ENCODE peak calls at places on chromosomes 5 and 9, in five cellular contexts. D is astrocyte, N is mucosa of descending colon, G is transverse colon, I is aorta. R is an unnamed sample. For H3K36me3 and H3K4me1, the result is how much of the 10 kb centered on the place peaks cover.

GRCh38 chr9:135648494-135649410 is 9.4 kb upstream of the GLT6D1 start:
- DNase-seq in I (no peak), N (no peak), G (no peak), D (no peak), R (no peak)

GRCh38 chr9:131204285-131204684 is 72.0 kb downstream of the FAM78A start:
- DNase-seq in N (no peak), D (no peak), I (no peak), G (no peak), R (no peak)

GRCh38 chr9:136343121-136343883 is 16.0 kb downstream of the GPSM1 start:
- DNase-seq in I (no peak), G (no peak), D (no peak), N (no peak), R (no peak)

GRCh38 chr5:9265391-9266287 is 280.2 kb downstream of the SEMA5A start:
- DNase-seq in G (no peak), N (no peak), I (no peak), D (peak), R (no peak)

GRCh38 chr9:28032178-28032532 is 458.9 kb upstream of the C9orf72 start:
- DNase-seq in I (no peak), N (no peak), G (no peak), D (peak), R (no peak)

GRCh38 chr9:91207481-91207888 is 154.2 kb downstream of the AUH start:
- DNase-seq in N (no peak), D (peak), G (no peak), I (no peak), R (no peak)

GRCh38 chr9:2923810-2924768 is 80.2 kb upstream of the PUM3 start:
- DNase-seq in G (no peak), D (no peak), N (no peak), I (no peak), R (no peak)

GRCh38 chr5:42950466-42951168 is 89.5 kb downstream of the ANXA2R start:
- DNase-seq in N (peak), D (peak), G (peak), I (peak), R (peak)

GRCh38 chr5:168086104-168086610 is 205.3 kb upstream of the WWC1 start:
- DNase-seq in G (peak), D (peak), I (no peak), N (no peak), R (no peak)

GRCh38 chr5:14720236-14720923 is 55.9 kb downstream of the OTULIN start:
- DNase-seq in D (peak), G (no peak), N (no peak), I (no peak), R (no peak)

GRCh38 chr5:73826761-73827450 is 200.9 kb downstream of the ARHGEF28 start:
- DNase-seq in D (peak), I (no peak), N (no peak), G (no peak), R (no peak)

DNA sequence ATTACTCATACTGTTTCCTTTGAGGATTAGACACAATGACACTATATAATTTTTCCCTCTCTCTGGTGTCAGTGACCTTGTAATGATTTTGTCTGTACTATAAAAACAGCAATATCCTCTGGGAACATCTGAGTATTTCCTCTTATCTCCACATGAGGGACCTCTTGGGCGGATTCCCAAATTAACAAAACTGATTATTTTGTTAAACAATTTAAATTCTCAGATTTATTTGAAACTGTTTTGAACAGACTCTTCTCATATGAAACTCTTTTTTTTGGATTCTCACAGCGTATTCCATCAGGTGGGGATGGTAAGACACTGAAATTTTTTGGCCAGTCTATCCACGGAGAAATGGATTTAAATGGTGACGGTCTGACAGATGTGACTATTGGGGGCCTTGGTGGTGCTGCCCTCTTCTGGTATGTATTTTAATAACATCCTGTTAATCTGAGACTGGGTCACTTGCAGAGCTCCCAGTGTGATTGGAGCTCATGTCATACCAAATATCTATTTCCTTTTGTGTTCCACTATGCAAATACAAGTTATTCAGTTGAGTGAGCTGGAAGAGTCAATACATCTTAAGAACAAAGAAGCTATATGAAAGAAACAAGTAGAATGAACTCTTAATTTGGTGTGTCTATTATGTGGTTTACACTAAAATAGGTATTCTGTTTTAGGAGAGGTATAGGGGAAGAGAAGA is 73.8 kb upstream of the ITGA2 start:
- DNase-seq in N (no peak), D (peak), G (peak), I (no peak), R (peak)
- H3K4me3 ChIP-seq in N (no peak), D (peak), G (no peak), I (no peak), R (peak)

GRCh38 chr9:124273428-124274153 is 15.8 kb downstream of the NEK6 start:
- DNase-seq in I (no peak), G (no peak), D (no peak), N (no peak), R (no peak)
- H3K36me3 ChIP-seq in I (under half), G (under half), D (under half), N (under half), R (under half)

DNA sequence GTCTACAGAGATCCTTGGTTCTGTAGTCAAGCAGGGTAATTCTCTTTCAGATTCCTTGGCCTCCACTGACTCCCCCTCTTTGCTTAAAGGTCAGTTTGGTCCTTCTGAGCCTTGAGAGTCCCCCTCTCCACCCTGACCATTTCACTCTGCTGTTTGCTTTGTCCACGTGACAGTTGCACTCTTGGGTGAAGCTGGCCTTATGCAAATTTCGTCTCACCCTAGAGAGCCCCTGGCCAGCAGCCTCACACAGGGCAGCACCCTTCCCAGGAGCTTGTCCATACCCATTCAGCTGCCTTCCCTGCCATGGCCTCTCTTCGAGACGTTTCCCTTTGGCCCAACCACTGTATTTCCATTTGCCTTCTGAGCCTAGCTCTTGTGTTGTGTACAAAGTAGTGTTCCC is 63.7 kb downstream of the PRKACG start:
- DNase-seq in D (no peak), I (no peak), G (no peak), N (no peak), R (no peak)
- H3K4me1 ChIP-seq in D (under half), I (under half), G (under half), N (under half), R (under half)

GRCh38 chr5:10493884-10494283 is 52.2 kb downstream of the ROPN1L start:
- DNase-seq in N (no peak), I (no peak), G (no peak), D (no peak), R (no peak)
- H3K4me3 ChIP-seq in N (no peak), I (no peak), G (no peak), D (no peak), R (no peak)

GRCh38 chr9:89664896-89665329 is 60.1 kb downstream of the GADD45G start:
- DNase-seq in G (peak), I (no peak), N (peak), D (no peak), R (no peak)
- H3K36me3 ChIP-seq in G (under half), I (under half), N (under half), D (under half), R (under half)

GRCh38 chr9:36144322-36145206 is 8.0 kb downstream of the GLIPR2 start:
- DNase-seq in N (no peak), G (no peak), D (no peak), I (peak), R (no peak)

GRCh38 chr9:36141761-36142160 is 5.2 kb downstream of the GLIPR2 start:
- DNase-seq in N (no peak), I (no peak), G (no peak), D (no peak), R (no peak)

GRCh38 chr9:36141288-36141687 is 4.8 kb downstream of the GLIPR2 start:
- DNase-seq in N (no peak), I (no peak), G (no peak), D (no peak), R (no peak)

GRCh38 chr9:36142510-36143161 is 6.1 kb downstream of the GLIPR2 start:
- DNase-seq in N (peak), D (no peak), G (peak), I (no peak), R (no peak)

GRCh38 chr9:36143242-36143641 is 6.7 kb downstream of the GLIPR2 start:
- DNase-seq in D (no peak), G (no peak), I (peak), N (no peak), R (no peak)
- H3K4me1 ChIP-seq in D (under half), G (half or more), I (under half), N (under half), R (under half)

DNA sequence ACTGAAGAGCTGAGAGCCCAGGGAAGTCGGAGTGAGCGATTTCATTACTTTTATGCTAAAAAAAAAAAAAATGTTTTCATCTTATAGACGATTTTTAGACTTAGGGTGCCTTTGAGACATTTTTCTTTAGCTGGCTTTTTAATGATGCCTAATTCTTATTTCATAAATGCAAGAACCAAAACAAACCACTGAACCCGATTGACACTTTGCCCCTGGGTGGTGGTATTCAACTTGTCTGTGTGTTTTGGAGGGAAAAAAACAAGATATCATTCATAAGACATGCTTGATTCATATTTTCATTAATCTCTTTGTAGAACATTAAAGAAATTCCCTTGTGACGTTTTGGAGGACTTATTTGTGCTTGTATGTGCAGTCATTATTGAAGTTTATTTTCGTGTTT is 2.4 kb downstream of the TLE4 start:
- DNase-seq in I (no peak), N (no peak), D (no peak), G (no peak), R (no peak)
- H3K4me3 ChIP-seq in I (peak), N (no peak), D (peak), G (peak), R (no peak)

DNA sequence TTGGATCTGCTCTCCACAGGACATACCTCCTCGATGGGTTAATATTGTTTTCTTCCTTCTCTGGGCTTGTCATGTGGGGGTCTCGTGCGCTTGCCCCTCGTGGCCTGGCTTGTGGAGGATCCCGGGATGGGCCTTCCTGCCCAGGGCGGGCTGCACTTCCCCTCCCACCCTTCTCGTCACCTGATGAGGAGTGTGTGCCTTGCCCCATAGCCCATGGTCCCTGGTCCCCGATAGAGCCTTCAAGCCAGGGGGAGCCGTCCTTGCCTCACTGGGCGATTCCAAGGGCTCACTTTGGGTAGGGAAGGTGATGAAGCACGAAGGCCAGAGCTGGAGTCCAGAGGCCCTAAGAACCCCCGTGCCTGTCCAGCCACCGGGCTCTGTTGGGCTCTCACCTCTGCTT is 28.7 kb downstream of the DYNC2I2 start:
- DNase-seq in I (peak), N (no peak), G (no peak), D (no peak), R (no peak)
- H3K36me3 ChIP-seq in I (under half), N (under half), G (under half), D (half or more), R (half or more)

DNA sequence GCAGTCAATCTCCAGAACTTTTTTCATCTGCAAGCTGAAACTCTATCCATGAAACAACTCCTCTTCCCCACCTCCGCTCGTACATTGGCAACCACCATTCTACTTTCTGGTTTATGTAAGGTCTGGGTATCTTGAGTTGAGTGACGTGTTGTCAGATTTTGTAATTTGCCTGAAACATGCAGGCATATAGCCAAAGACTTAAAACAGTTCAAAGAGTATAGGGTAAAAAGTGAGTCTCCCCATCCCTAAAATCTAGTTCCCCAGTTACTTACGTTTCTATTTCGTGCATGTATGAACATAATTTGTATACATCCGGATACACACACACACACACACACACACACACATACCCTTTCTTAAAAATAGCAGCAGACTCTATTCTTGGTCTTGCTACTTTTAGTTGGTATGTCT is 868 bp downstream of the HSDL2 start:
- DNase-seq in D (no peak), G (no peak), N (no peak), I (no peak), R (peak)
- H3K4me1 ChIP-seq in D (under half), G (half or more), N (under half), I (under half), R (under half)

GRCh38 chr5:25444697-25445096 is 799.9 kb upstream of the CDH10 start:
- DNase-seq in G (no peak), D (no peak), N (no peak), I (no peak), R (no peak)
- H3K4me3 ChIP-seq in G (no peak), D (no peak), N (no peak), I (no peak), R (no peak)

R was measured in HAP-1.